ENCODE peak calls at places on chromosomes 16 and 17, in ten cellular contexts. I, C, R, X, U, D, L, H, O and Y are unnamed samples.

GRCh38 chr16:89473136-89473712 is 17.1 kb downstream of the ANKRD11 start:
- DNase-seq in I (no peak), L (no peak), O (no peak), U (no peak), D (no peak), R (no peak), X (no peak), C (no peak), H (no peak), Y (no peak)

GRCh38 chr17:1997587-1998425 is 27.3 kb downstream of the RTN4RL1 start:
- DNase-seq in D (no peak), I (no peak), U (no peak), H (peak), L (peak), O (no peak), R (peak), C (peak), X (no peak), Y (no peak)

GRCh38 chr17:48559609-48560451 is 14.9 kb upstream of the HOXB2 start:
- DNase-seq in L (no peak), H (no peak), U (no peak), C (no peak), O (no peak), D (no peak), X (no peak), R (no peak), I (no peak), Y (no peak)

GRCh38 chr17:31494259-31495048 is 103.0 kb downstream of the RAB11FIP4 start:
- DNase-seq in C (no peak), L (no peak), U (no peak), O (no peak), R (no peak), I (no peak), H (no peak), X (no peak), D (no peak), Y (peak)

GRCh38 chr17:75153854-75154194 is 488 bp downstream of the JPT1 start:
- DNase-seq in D (no peak), I (peak), U (no peak), O (no peak), X (no peak), H (peak), R (peak), C (no peak), L (peak), Y (peak)

GRCh38 chr16:86991679-86992078 is 325.5 kb downstream of the C16orf95 start:
- DNase-seq in U (no peak), L (peak), O (no peak), X (peak), R (no peak), H (no peak), C (peak), I (no peak), D (no peak), Y (no peak)

GRCh38 chr16:89001117-89002027 is 24.4 kb upstream of the CBFA2T3 start:
- DNase-seq in D (no peak), X (no peak), H (no peak), I (no peak), C (no peak), U (no peak), R (no peak), O (no peak), L (no peak), Y (no peak)

GRCh38 chr16:25256821-25257503 is 683 bp downstream of the ZKSCAN2 start:
- DNase-seq in R (peak), O (peak), L (peak), H (peak), C (peak), D (no peak), U (no peak), I (peak), X (peak), Y (no peak)

GRCh38 chr16:68436581-68436980 is 11.7 kb downstream of the SMPD3 start:
- DNase-seq in O (no peak), R (peak), I (no peak), U (peak), H (no peak), L (no peak), D (no peak), C (no peak), X (no peak), Y (no peak)

GRCh38 chr16:89377446-89377838 is 112.9 kb downstream of the ANKRD11 start:
- DNase-seq in L (no peak), X (no peak), D (no peak), H (no peak), U (no peak), I (no peak), C (no peak), R (no peak), O (no peak), Y (no peak)

GRCh38 chr17:54015734-54016133 is 193.0 kb downstream of the KIF2B start:
- DNase-seq in L (no peak), H (no peak), O (no peak), X (no peak), I (no peak), C (no peak), D (no peak), R (no peak), U (no peak), Y (no peak)

GRCh38 chr17:75088902-75089417 is 1.2 kb downstream of the SLC16A5 start:
- DNase-seq in R (no peak), U (no peak), C (peak), D (no peak), L (peak), X (no peak), H (no peak), I (no peak), O (no peak), Y (no peak)

GRCh38 chr17:42249681-42250446 is 26.3 kb downstream of the STAT5B start:
- DNase-seq in X (no peak), O (no peak), U (no peak), I (no peak), D (no peak), L (no peak), C (no peak), R (no peak), H (no peak), Y (peak)

GRCh38 chr16:88655053-88655732 is 4.3 kb upstream of the CYBA start:
- DNase-seq in R (no peak), X (no peak), H (peak), D (no peak), O (no peak), L (no peak), I (no peak), U (no peak), C (no peak), Y (no peak)

GRCh38 chr17:4584125-4584834 is at the start of gene SMTNL2:
- DNase-seq in I (no peak), D (peak), H (peak), O (no peak), L (no peak), U (no peak), C (no peak), X (no peak), R (peak), Y (no peak)

GRCh38 chr16:48409839-48410610 is 24.8 kb upstream of the SIAH1 start:
- DNase-seq in X (peak), L (peak), I (no peak), U (no peak), O (no peak), D (peak), C (peak), R (no peak), H (peak), Y (no peak)

GRCh38 chr17:79214940-79215604 is 140.4 kb downstream of the ENGASE start:
- DNase-seq in R (no peak), C (no peak), I (no peak), L (no peak), H (peak), U (no peak), X (no peak), D (no peak), O (no peak), Y (no peak)

GRCh38 chr16:47731252-47731651 is 270.1 kb downstream of the PHKB start:
- DNase-seq in O (no peak), C (peak), L (peak), I (no peak), H (no peak), D (no peak), U (no peak), X (peak), R (no peak), Y (no peak)

GRCh38 chr16:21023509-21024202 is 123.1 kb downstream of the LYRM1 start:
- DNase-seq in U (peak), O (no peak), L (no peak), I (peak), R (no peak), D (no peak), X (no peak), H (no peak), C (no peak), Y (no peak)

GRCh38 chr16:13316008-13316407 is 414.6 kb downstream of the SHISA9 start:
- DNase-seq in I (no peak), O (no peak), U (no peak), H (no peak), R (no peak), X (no peak), D (peak), C (no peak), L (peak), Y (no peak)

GRCh38 chr16:88909431-88910210 is 43.2 kb upstream of the PABPN1L start:
- DNase-seq in U (no peak), R (no peak), L (no peak), H (no peak), I (peak), D (no peak), O (no peak), C (no peak), X (no peak), Y (no peak)